ENCODE peak calls at places on chromosome 21, in six cellular contexts. One of them, this sample, is unnamed. For H3K36me3, the result is how much of the 10 kb centered on the place peaks cover.

GRCh38 chr21:31052489-31053142 is 14.3 kb upstream of the KRTAP19-8 start:
- DNase-seq in esophagus muscularis mucosa: no peak
- DNase-seq in testis: no peak
- DNase-seq in breast epithelium: no peak
- DNase-seq in heart left ventricle: no peak
- DNase-seq in transverse colon: no peak
- DNase-seq in this sample: no peak

GRCh38 chr21:32734214-32734613 is 6.4 kb upstream of the SYNJ1 start:
- DNase-seq in heart left ventricle: no peak
- DNase-seq in testis: no peak
- DNase-seq in transverse colon: no peak
- DNase-seq in breast epithelium: no peak
- DNase-seq in esophagus muscularis mucosa: no peak
- DNase-seq in this sample: no peak

GRCh38 chr21:32888971-32889370 is 117.4 kb upstream of the PAXBP1 start:
- DNase-seq in esophagus muscularis mucosa: no peak
- DNase-seq in heart left ventricle: no peak
- DNase-seq in transverse colon: no peak
- DNase-seq in testis: no peak
- DNase-seq in breast epithelium: no peak
- DNase-seq in this sample: no peak

GRCh38 chr21:16563111-16563510 is 833.3 kb downstream of the USP25 start:
- DNase-seq in testis: no peak
- DNase-seq in breast epithelium: no peak
- DNase-seq in esophagus muscularis mucosa: no peak
- DNase-seq in heart left ventricle: no peak
- DNase-seq in transverse colon: no peak
- DNase-seq in this sample: no peak

GRCh38 chr21:31310750-31311149 is 33.3 kb downstream of the TIAM1 start:
- DNase-seq in testis: no peak
- DNase-seq in breast epithelium: no peak
- DNase-seq in transverse colon: no peak
- DNase-seq in heart left ventricle: no peak
- DNase-seq in esophagus muscularis mucosa: no peak
- DNase-seq in this sample: no peak

GRCh38 chr21:33993286-33994231 is 78.0 kb upstream of the ATP5PO start:
- DNase-seq in transverse colon: no peak
- DNase-seq in testis: peak
- DNase-seq in heart left ventricle: no peak
- DNase-seq in esophagus muscularis mucosa: no peak
- DNase-seq in breast epithelium: no peak
- DNase-seq in this sample: no peak

GRCh38 chr21:21268885-21269284 is 270.7 kb downstream of the NCAM2 start:
- DNase-seq in heart left ventricle: no peak
- DNase-seq in transverse colon: no peak
- DNase-seq in esophagus muscularis mucosa: no peak
- DNase-seq in breast epithelium: no peak
- DNase-seq in testis: no peak
- DNase-seq in this sample: no peak

GRCh38 chr21:34223376-34223775 is 140.4 kb upstream of the KCNE2 start:
- DNase-seq in breast epithelium: no peak
- DNase-seq in transverse colon: no peak
- DNase-seq in heart left ventricle: no peak
- DNase-seq in esophagus muscularis mucosa: no peak
- DNase-seq in testis: no peak
- DNase-seq in this sample: no peak

GRCh38 chr21:27582946-27583270 is 616.0 kb upstream of the ADAMTS5 start:
- DNase-seq in testis: no peak
- DNase-seq in heart left ventricle: no peak
- DNase-seq in esophagus muscularis mucosa: no peak
- DNase-seq in breast epithelium: no peak
- DNase-seq in transverse colon: no peak
- DNase-seq in this sample: no peak

GRCh38 chr21:17139696-17140095 is 373.1 kb upstream of the CXADR start:
- DNase-seq in heart left ventricle: no peak
- DNase-seq in breast epithelium: no peak
- DNase-seq in testis: no peak
- DNase-seq in esophagus muscularis mucosa: no peak
- DNase-seq in transverse colon: no peak
- DNase-seq in this sample: no peak

DNA sequence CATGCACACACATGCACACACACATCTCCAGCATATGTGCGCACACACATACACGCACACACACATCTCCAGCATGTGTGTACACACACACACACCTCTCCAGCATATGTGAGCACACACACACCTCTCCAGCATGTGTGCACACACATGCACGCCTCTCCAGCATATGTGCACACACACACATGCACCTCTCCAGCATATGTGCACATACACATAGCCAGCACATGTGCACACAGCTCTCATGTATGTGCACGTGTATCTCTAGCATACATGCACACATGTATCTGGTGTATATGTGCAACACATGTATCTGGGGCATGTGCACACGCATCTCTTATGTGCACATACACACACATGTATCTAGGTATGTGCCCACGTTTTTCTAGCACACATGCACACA is 57.9 kb downstream of the SLC19A1 start:
- DNase-seq in transverse colon: no peak
- DNase-seq in testis: no peak
- DNase-seq in heart left ventricle: no peak
- DNase-seq in breast epithelium: no peak
- DNase-seq in esophagus muscularis mucosa: no peak
- DNase-seq in this sample: no peak
- H3K36me3 ChIP-seq in transverse colon: under half
- H3K36me3 ChIP-seq in testis: under half
- H3K36me3 ChIP-seq in heart left ventricle: under half
- H3K36me3 ChIP-seq in breast epithelium: under half
- H3K36me3 ChIP-seq in esophagus muscularis mucosa: half or more
- H3K36me3 ChIP-seq in this sample: under half

GRCh38 chr21:36860736-36861594 is 105.5 kb downstream of the HLCS start:
- DNase-seq in heart left ventricle: no peak
- DNase-seq in esophagus muscularis mucosa: no peak
- DNase-seq in breast epithelium: no peak
- DNase-seq in testis: no peak
- DNase-seq in transverse colon: no peak
- DNase-seq in this sample: no peak

GRCh38 chr21:36861595-36861883 is 104.9 kb downstream of the HLCS start:
- DNase-seq in heart left ventricle: no peak
- DNase-seq in breast epithelium: no peak
- DNase-seq in transverse colon: no peak
- DNase-seq in esophagus muscularis mucosa: no peak
- DNase-seq in testis: no peak
- DNase-seq in this sample: no peak

GRCh38 chr21:36858320-36858957 is 108.0 kb downstream of the HLCS start:
- DNase-seq in transverse colon: no peak
- DNase-seq in testis: no peak
- DNase-seq in esophagus muscularis mucosa: no peak
- DNase-seq in heart left ventricle: no peak
- DNase-seq in breast epithelium: no peak
- DNase-seq in this sample: no peak

GRCh38 chr21:36861924-36862323 is 104.5 kb downstream of the HLCS start:
- DNase-seq in breast epithelium: no peak
- DNase-seq in heart left ventricle: no peak
- DNase-seq in esophagus muscularis mucosa: no peak
- DNase-seq in testis: no peak
- DNase-seq in transverse colon: no peak
- DNase-seq in this sample: no peak

GRCh38 chr21:36859744-36860501 is 106.5 kb downstream of the HLCS start:
- DNase-seq in breast epithelium: no peak
- DNase-seq in transverse colon: peak
- DNase-seq in heart left ventricle: peak
- DNase-seq in testis: peak
- DNase-seq in esophagus muscularis mucosa: no peak
- DNase-seq in this sample: peak
- TF ChIP-seq POLR2A in breast epithelium: no peak
- TF ChIP-seq POLR2A in transverse colon: no peak
- TF ChIP-seq POLR2A in heart left ventricle: no peak
- TF ChIP-seq POLR2A in testis: no peak
- TF ChIP-seq POLR2A in esophagus muscularis mucosa: no peak
- TF ChIP-seq POLR2A in this sample: no peak

GRCh38 chr21:46191257-46191685 is 7.0 kb upstream of the SPATC1L start:
- DNase-seq in heart left ventricle: peak
- DNase-seq in esophagus muscularis mucosa: no peak
- DNase-seq in transverse colon: no peak
- DNase-seq in testis: peak
- DNase-seq in breast epithelium: peak
- DNase-seq in this sample: peak

GRCh38 chr21:46190491-46191131 is 6.4 kb upstream of the SPATC1L start:
- DNase-seq in transverse colon: no peak
- DNase-seq in esophagus muscularis mucosa: no peak
- DNase-seq in breast epithelium: peak
- DNase-seq in testis: peak
- DNase-seq in heart left ventricle: peak
- DNase-seq in this sample: no peak

GRCh38 chr21:46193829-46194373 is 9.6 kb upstream of the SPATC1L start:
- DNase-seq in heart left ventricle: peak
- DNase-seq in esophagus muscularis mucosa: no peak
- DNase-seq in breast epithelium: no peak
- DNase-seq in transverse colon: no peak
- DNase-seq in testis: peak
- DNase-seq in this sample: peak

GRCh38 chr21:46189959-46190490 is 5.8 kb upstream of the SPATC1L start:
- DNase-seq in esophagus muscularis mucosa: no peak
- DNase-seq in breast epithelium: peak
- DNase-seq in heart left ventricle: peak
- DNase-seq in transverse colon: no peak
- DNase-seq in testis: peak
- DNase-seq in this sample: peak

DNA sequence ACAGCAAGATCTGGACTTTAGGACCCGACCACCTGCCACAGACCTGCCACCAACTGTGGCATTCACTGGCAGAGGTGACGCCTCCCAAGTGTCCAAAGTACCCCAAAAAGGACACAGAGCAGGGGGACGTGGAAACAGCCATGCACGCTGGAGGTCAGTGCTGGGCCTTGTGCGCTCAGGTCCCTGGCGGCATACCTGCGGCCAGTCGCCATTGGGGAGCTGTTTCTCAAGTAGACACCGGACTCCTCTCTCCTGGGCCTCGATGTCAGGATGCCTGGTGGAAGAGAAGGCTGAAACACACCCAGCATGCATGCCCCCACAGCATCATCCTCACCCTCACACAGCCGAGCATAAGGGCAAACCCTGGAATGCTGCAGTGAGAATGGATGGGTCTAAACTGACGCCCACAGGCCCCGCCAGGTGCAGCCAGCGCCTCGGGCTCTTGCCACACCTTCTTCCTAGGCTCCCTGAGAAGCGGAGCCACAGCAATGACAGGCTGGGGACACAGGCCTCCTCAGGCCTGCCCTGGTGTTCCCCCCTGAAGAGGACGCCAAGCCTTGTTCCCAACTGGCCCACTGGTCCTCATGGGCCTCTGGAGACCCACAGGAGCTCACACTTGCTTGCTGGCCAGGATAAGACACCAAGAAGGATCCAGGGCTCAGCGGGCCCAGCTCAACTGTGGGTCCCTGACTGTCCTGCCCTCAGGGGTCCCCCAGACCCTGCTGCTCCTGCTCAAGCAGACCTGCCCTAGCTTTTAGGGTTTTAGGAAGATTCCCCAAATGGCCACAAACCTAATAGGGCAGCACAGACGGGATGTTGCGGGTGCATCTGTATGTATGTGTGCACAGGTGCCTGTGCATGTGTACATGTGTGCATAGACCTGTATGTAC is 7.7 kb upstream of the SPATC1L start:
- DNase-seq in heart left ventricle: peak
- DNase-seq in esophagus muscularis mucosa: no peak
- DNase-seq in breast epithelium: no peak
- DNase-seq in transverse colon: no peak
- DNase-seq in testis: no peak
- DNase-seq in this sample: peak
- H3K36me3 ChIP-seq in heart left ventricle: under half
- H3K36me3 ChIP-seq in esophagus muscularis mucosa: half or more
- H3K36me3 ChIP-seq in breast epithelium: under half
- H3K36me3 ChIP-seq in transverse colon: under half
- H3K36me3 ChIP-seq in testis: under half
- H3K36me3 ChIP-seq in this sample: half or more

GRCh38 chr21:25422610-25423608 is 184.4 kb downstream of the MRPL39 start:
- DNase-seq in testis: no peak
- DNase-seq in breast epithelium: no peak
- DNase-seq in heart left ventricle: no peak
- DNase-seq in esophagus muscularis mucosa: no peak
- DNase-seq in transverse colon: no peak
- DNase-seq in this sample: no peak
- TF ChIP-seq POLR2A in testis: no peak
- TF ChIP-seq POLR2A in breast epithelium: no peak
- TF ChIP-seq POLR2A in heart left ventricle: no peak
- TF ChIP-seq POLR2A in esophagus muscularis mucosa: no peak
- TF ChIP-seq POLR2A in transverse colon: no peak
- TF ChIP-seq POLR2A in this sample: no peak

GRCh38 chr21:42847726-42848125 is 31.6 kb downstream of the WDR4 start:
- DNase-seq in transverse colon: no peak
- DNase-seq in testis: no peak
- DNase-seq in breast epithelium: no peak
- DNase-seq in esophagus muscularis mucosa: no peak
- DNase-seq in heart left ventricle: no peak
- DNase-seq in this sample: peak
- H3K36me3 ChIP-seq in transverse colon: under half
- H3K36me3 ChIP-seq in testis: under half
- H3K36me3 ChIP-seq in breast epithelium: under half
- H3K36me3 ChIP-seq in esophagus muscularis mucosa: half or more
- H3K36me3 ChIP-seq in heart left ventricle: under half
- H3K36me3 ChIP-seq in this sample: half or more

GRCh38 chr21:26170471-26171309 is at the start of gene APP:
- DNase-seq in heart left ventricle: peak
- DNase-seq in transverse colon: peak
- DNase-seq in testis: peak
- DNase-seq in esophagus muscularis mucosa: peak
- DNase-seq in breast epithelium: peak
- DNase-seq in this sample: peak
- TF ChIP-seq POLR2A in heart left ventricle: peak
- TF ChIP-seq POLR2A in transverse colon: peak
- TF ChIP-seq POLR2A in testis: peak
- TF ChIP-seq POLR2A in esophagus muscularis mucosa: peak
- TF ChIP-seq POLR2A in breast epithelium: peak
- TF ChIP-seq POLR2A in this sample: peak

GRCh38 chr21:45491056-45491455 is 51.2 kb downstream of the SLC19A1 start:
- DNase-seq in transverse colon: no peak
- DNase-seq in heart left ventricle: no peak
- DNase-seq in esophagus muscularis mucosa: no peak
- DNase-seq in breast epithelium: no peak
- DNase-seq in testis: no peak
- DNase-seq in this sample: no peak

GRCh38 chr21:45491623-45492022 is 50.6 kb downstream of the SLC19A1 start:
- DNase-seq in breast epithelium: no peak
- DNase-seq in transverse colon: no peak
- DNase-seq in heart left ventricle: no peak
- DNase-seq in esophagus muscularis mucosa: no peak
- DNase-seq in testis: no peak
- DNase-seq in this sample: no peak

GRCh38 chr21:45494135-45494850 is 47.9 kb downstream of the SLC19A1 start:
- DNase-seq in breast epithelium: no peak
- DNase-seq in heart left ventricle: peak
- DNase-seq in esophagus muscularis mucosa: no peak
- DNase-seq in testis: no peak
- DNase-seq in transverse colon: no peak
- DNase-seq in this sample: no peak

GRCh38 chr21:45493401-45494001 is 48.7 kb downstream of the SLC19A1 start:
- DNase-seq in heart left ventricle: no peak
- DNase-seq in esophagus muscularis mucosa: no peak
- DNase-seq in transverse colon: no peak
- DNase-seq in testis: no peak
- DNase-seq in breast epithelium: no peak
- DNase-seq in this sample: no peak

GRCh38 chr21:45492765-45493164 is 49.5 kb downstream of the SLC19A1 start:
- DNase-seq in esophagus muscularis mucosa: no peak
- DNase-seq in testis: no peak
- DNase-seq in heart left ventricle: no peak
- DNase-seq in transverse colon: no peak
- DNase-seq in breast epithelium: no peak
- DNase-seq in this sample: no peak
- H3K36me3 ChIP-seq in esophagus muscularis mucosa: half or more
- H3K36me3 ChIP-seq in testis: under half
- H3K36me3 ChIP-seq in heart left ventricle: under half
- H3K36me3 ChIP-seq in transverse colon: under half
- H3K36me3 ChIP-seq in breast epithelium: under half
- H3K36me3 ChIP-seq in this sample: under half

This sample was measured in Peyer's patch.